ENCODE peak calls at places on chromosomes 11 and 22, in ten cellular contexts. M is mucosa of gallbladder; S is CD8-positive, alpha-beta T cell; K is left ventricle myocardium inferior; R is AML-193; V is CD8-positive, alpha-beta memory T cell; L is astrocyte of the spinal cord; Z is naive thymus-derived CD4-positive, alpha-beta T cell; C is D341Med; N is sciatic nerve. E is an unnamed sample.

GRCh38 chr11:123431619-123432018 is 1.6 kb downstream of the GRAMD1B start:
- DNase-seq in L (peak; percentile 10), S (no peak), N (no peak), C (no peak), M (no peak), Z (no peak), K (no peak), R (peak; percentile 14), V (no peak), E (no peak)

GRCh38 chr11:68047437-68048290 is 8.8 kb downstream of the TCIRG1 start:
- DNase-seq in S (no peak), C (peak; percentile 28), V (no peak), R (no peak), K (no peak), L (no peak), M (no peak), Z (no peak), N (no peak), E (no peak)

GRCh38 chr22:45425531-45426265 is 12.2 kb downstream of the RIBC2 start:
- DNase-seq in Z (no peak), S (no peak), K (no peak), L (no peak), V (no peak), N (no peak), C (no peak), M (no peak), R (no peak), E (no peak)

GRCh38 chr11:132402056-132402684 is 1031.8 kb downstream of the NTM start:
- DNase-seq in K (peak; percentile 18), C (peak; percentile 68), L (peak; percentile 62), R (no peak), Z (no peak), M (no peak), S (no peak), N (no peak), V (no peak), E (peak; percentile 2)

GRCh38 chr11:38252620-38253019 is 1654.6 kb upstream of the RAG2 start:
- DNase-seq in M (no peak), V (no peak), N (no peak), K (no peak), C (no peak), R (no peak), L (no peak), S (no peak), Z (no peak), E (no peak)

GRCh38 chr11:125263268-125263790 is 98.8 kb downstream of the PKNOX2 start:
- DNase-seq in K (peak; percentile 87), Z (no peak), R (no peak), M (peak; percentile 71), V (no peak), L (peak; percentile 100), C (no peak), N (peak; percentile 89), S (no peak), E (peak; percentile 99)

GRCh38 chr11:128251140-128251539 is 336.2 kb downstream of the ETS1 start:
- DNase-seq in M (no peak), C (no peak), N (no peak), V (no peak), K (no peak), L (peak; percentile 17), R (no peak), S (no peak), Z (no peak), E (peak; percentile 33)

GRCh38 chr11:123707606-123708205 is 33.8 kb downstream of the ZNF202 start:
- DNase-seq in Z (peak; percentile 70), L (peak; percentile 63), M (peak; percentile 55), S (peak; percentile 26), N (no peak), V (peak; percentile 53), R (peak; percentile 55), K (peak; percentile 22), C (peak; percentile 66), E (no peak)

GRCh38 chr22:49937758-49938564 is 19.5 kb downstream of the CRELD2 start:
- DNase-seq in K (no peak), N (no peak), L (no peak), Z (no peak), M (no peak), S (no peak), R (no peak), C (no peak), V (no peak), E (no peak)

GRCh38 chr22:42933783-42934144 is 76.7 kb upstream of the ARFGAP3 start:
- DNase-seq in K (no peak), Z (no peak), C (no peak), V (no peak), N (no peak), M (no peak), S (no peak), L (peak; percentile 97), R (peak; percentile 21), E (peak; percentile 80)

GRCh38 chr22:35611891-35612576 is 5.1 kb downstream of the MB start:
- DNase-seq in R (no peak), Z (no peak), S (no peak), L (no peak), M (no peak), V (no peak), C (no peak), K (no peak), N (no peak), E (no peak)

GRCh38 chr22:33380789-33381530 is 322.8 kb upstream of the SYN3 start:
- DNase-seq in Z (no peak), L (peak; percentile 74), C (no peak), K (no peak), S (no peak), R (no peak), N (no peak), M (no peak), V (no peak), E (peak; percentile 78)

GRCh38 chr11:45391168-45391850 is 105.2 kb upstream of the SYT13 start:
- DNase-seq in S (no peak), V (no peak), C (no peak), Z (no peak), K (no peak), N (no peak), M (no peak), L (no peak), R (no peak), E (no peak)

GRCh38 chr11:132058211-132058772 is 687.9 kb downstream of the NTM start:
- DNase-seq in R (peak; percentile 1), Z (no peak), K (no peak), N (no peak), S (no peak), C (no peak), V (no peak), L (peak; percentile 51), M (no peak), E (no peak)

GRCh38 chr11:2517386-2518064 is 72.7 kb downstream of the KCNQ1 start:
- DNase-seq in M (peak; percentile 9), R (no peak), L (no peak), N (peak; percentile 42), S (no peak), C (no peak), K (peak; percentile 8), V (no peak), Z (no peak), E (no peak)

GRCh38 chr22:44570476-44571445 is 72.7 kb upstream of the RTL6 start:
- DNase-seq in K (no peak), N (peak; percentile 35), M (no peak), L (no peak), S (no peak), V (no peak), C (no peak), Z (no peak), R (no peak), E (no peak)

GRCh38 chr11:77502501-77502900 is 28.6 kb upstream of the PAK1 start:
- DNase-seq in L (no peak), C (no peak), M (no peak), V (no peak), S (no peak), R (peak; percentile 19), K (no peak), N (no peak), Z (no peak), E (no peak)

GRCh38 chr22:44023404-44024287 is 456 bp upstream of the PARVB start:
- DNase-seq in K (peak; percentile 76), V (no peak), M (peak; percentile 18), R (peak; percentile 49), C (peak; percentile 80), S (no peak), Z (no peak), N (peak; percentile 60), L (peak; percentile 38), E (no peak)

GRCh38 chr11:46381836-46382643 is 571 bp downstream of the MDK start:
- DNase-seq in V (no peak), N (no peak), C (peak; percentile 76), S (no peak), K (no peak), R (no peak), L (no peak), Z (no peak), M (no peak), E (no peak)

GRCh38 chr22:49078076-49078710 is 749.5 kb downstream of the BRD1 start:
- DNase-seq in C (no peak), V (peak; percentile 39), N (no peak), R (no peak), K (no peak), M (no peak), L (no peak), S (no peak), Z (no peak), E (no peak)

GRCh38 chr11:118290923-118291322 is 13.6 kb upstream of the CD3E start:
- DNase-seq in S (peak; percentile 22), N (no peak), Z (peak; percentile 56), C (no peak), M (peak; percentile 62), L (no peak), V (peak; percentile 55), K (no peak), R (peak; percentile 61), E (no peak)